ENCODE peak calls at places on chromosomes 16 and 17, in ten cellular contexts. A, C, P, N, G, B, F, Q, E and K are unnamed samples.

GRCh38 chr16:678858-679807 is 1.1 kb upstream of the STUB1 start:
- DNase-seq in A (peak), C (peak), P (peak), N (peak), G (peak), B (peak), F (peak), Q (peak), E (peak), K (peak)

GRCh38 chr16:52643006-52643405 is 96.1 kb upstream of the TOX3 start:
- DNase-seq in A (no peak), C (no peak), P (no peak), N (no peak), G (no peak), B (no peak), F (no peak), Q (no peak), E (no peak), K (no peak)

GRCh38 chr16:87856796-87857228 is 12.5 kb downstream of the SLC7A5 start:
- DNase-seq in A (no peak), C (no peak), P (no peak), N (no peak), G (no peak), B (no peak), F (no peak), Q (no peak), E (no peak), K (no peak)

GRCh38 chr16:86142801-86143236 is 243.9 kb downstream of the IRF8 start:
- DNase-seq in A (no peak), C (no peak), P (no peak), N (no peak), G (no peak), B (peak), F (no peak), Q (no peak), E (no peak), K (no peak)

GRCh38 chr17:80829166-80829813 is 162.4 kb upstream of the CHMP6 start:
- DNase-seq in A (no peak), C (no peak), P (no peak), N (no peak), G (no peak), B (no peak), F (no peak), Q (no peak), E (no peak), K (no peak)

GRCh38 chr17:1060991-1061390 is 64.1 kb downstream of the TIMM22 start:
- DNase-seq in A (no peak), C (peak), P (peak), N (no peak), G (no peak), B (peak), F (no peak), Q (peak), E (no peak), K (no peak)

GRCh38 chr17:489758-490329 is 137.2 kb upstream of the RPH3AL start:
- DNase-seq in A (peak), C (no peak), P (no peak), N (peak), G (peak), B (peak), F (peak), Q (peak), E (peak), K (peak)

GRCh38 chr16:57106767-57107166 is 14.4 kb downstream of the CPNE2 start:
- DNase-seq in A (no peak), C (no peak), P (peak), N (no peak), G (no peak), B (no peak), F (peak), Q (no peak), E (no peak), K (no peak)

GRCh38 chr16:89506791-89507191 is 1.4 kb upstream of the SPG7 start:
- DNase-seq in A (no peak), C (no peak), P (no peak), N (no peak), G (no peak), B (peak), F (no peak), Q (no peak), E (no peak), K (no peak)

GRCh38 chr16:48384982-48385271 is 286 bp downstream of the SIAH1 start:
- DNase-seq in A (peak), C (no peak), P (no peak), N (no peak), G (no peak), B (peak), F (peak), Q (no peak), E (peak), K (no peak)

GRCh38 chr16:27106305-27106704 is 39.6 kb downstream of the C16orf82 start:
- DNase-seq in A (no peak), C (no peak), P (no peak), N (no peak), G (no peak), B (no peak), F (no peak), Q (no peak), E (no peak), K (no peak)

GRCh38 chr17:56876766-56877179 is 37.1 kb downstream of the TRIM25 start:
- DNase-seq in A (no peak), C (no peak), P (no peak), N (no peak), G (no peak), B (no peak), F (no peak), Q (no peak), E (no peak), K (no peak)
- TF ChIP-seq CTCF in A (no peak), C (no peak), P (no peak), N (no peak), G (no peak), B (no peak), F (no peak), Q (no peak), E (no peak), K (no peak)

GRCh38 chr16:28882476-28883180 is 4.3 kb downstream of the ATP2A1 start:
- DNase-seq in A (no peak), C (no peak), P (no peak), N (no peak), G (no peak), B (no peak), F (no peak), Q (no peak), E (peak), K (peak)
- TF ChIP-seq CTCF in A (no peak), C (no peak), P (no peak), N (no peak), G (no peak), B (no peak), F (no peak), Q (no peak), E (no peak), K (no peak)

DNA sequence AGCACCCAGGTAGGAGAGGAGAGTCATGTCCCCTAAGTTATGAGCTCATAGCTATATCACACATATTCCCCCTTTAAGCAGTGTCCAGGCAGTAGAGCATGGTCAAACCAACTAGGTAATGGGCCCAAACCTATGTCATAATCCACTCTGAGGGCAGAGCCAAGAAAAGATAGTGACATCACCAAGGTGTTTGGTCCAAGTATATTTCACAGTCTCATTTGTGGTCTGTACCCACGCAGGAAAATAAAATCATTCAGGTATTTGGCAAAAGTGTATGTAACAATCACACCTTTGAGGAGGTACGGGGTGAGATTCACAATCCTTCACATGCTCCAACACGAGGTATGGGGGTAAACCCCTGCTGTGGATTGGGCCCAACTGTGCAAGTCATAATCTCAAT is 2112.8 kb downstream of the TP53TG3F start:
- DNase-seq in A (no peak), C (no peak), P (no peak), N (no peak), G (no peak), B (no peak), F (no peak), Q (no peak), E (no peak), K (no peak)
- TF ChIP-seq CTCF in A (no peak), C (no peak), P (no peak), N (no peak), G (no peak), B (no peak), F (no peak), Q (no peak), E (no peak), K (no peak)

GRCh38 chr17:17680477-17681186 is 626 bp upstream of the RAI1 start:
- DNase-seq in A (no peak), C (no peak), P (no peak), N (no peak), G (no peak), B (no peak), F (no peak), Q (no peak), E (no peak), K (no peak)
- TF ChIP-seq CTCF in A (no peak), C (no peak), P (no peak), N (no peak), G (no peak), B (no peak), F (no peak), Q (no peak), E (no peak), K (no peak)

GRCh38 chr17:56230660-56231059 is 77.4 kb downstream of the ANKFN1 start:
- DNase-seq in A (no peak), C (peak), P (no peak), N (no peak), G (no peak), B (peak), F (no peak), Q (no peak), E (no peak), K (no peak)

DNA sequence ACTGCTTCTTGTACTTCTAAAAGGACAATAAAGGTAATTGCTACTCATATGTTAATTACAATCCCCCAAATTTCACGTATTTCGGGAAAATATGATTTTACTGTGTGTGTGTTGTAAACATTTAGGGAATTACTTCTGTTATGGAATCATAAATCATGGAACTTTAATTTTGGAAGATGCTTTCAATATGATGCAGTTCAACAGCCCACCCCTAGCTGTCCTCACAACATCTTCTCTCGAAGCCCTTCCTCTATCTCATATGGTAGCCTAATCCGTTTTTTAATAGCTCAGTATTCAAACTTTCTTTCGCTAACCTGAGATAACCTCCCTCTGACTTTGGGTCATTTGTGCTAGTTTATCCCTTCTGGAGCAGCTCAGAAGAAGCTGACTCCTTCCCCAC is 78.4 kb downstream of the ANKFN1 start:
- DNase-seq in A (no peak), C (no peak), P (no peak), N (no peak), G (no peak), B (no peak), F (no peak), Q (no peak), E (no peak), K (no peak)
- TF ChIP-seq CTCF in A (no peak), C (no peak), P (no peak), N (no peak), G (no peak), B (no peak), F (peak), Q (no peak), E (no peak), K (no peak)

GRCh38 chr17:67018429-67019125 is 25.8 kb upstream of the CACNG1 start:
- DNase-seq in A (no peak), C (no peak), P (no peak), N (no peak), G (peak), B (no peak), F (peak), Q (no peak), E (no peak), K (no peak)
- TF ChIP-seq CTCF in A (no peak), C (no peak), P (no peak), N (no peak), G (no peak), B (no peak), F (no peak), Q (no peak), E (no peak), K (no peak)

GRCh38 chr17:63116228-63116627 is 150.2 kb downstream of the TANC2 start:
- DNase-seq in A (no peak), C (no peak), P (no peak), N (no peak), G (no peak), B (no peak), F (peak), Q (no peak), E (no peak), K (no peak)

GRCh38 chr17:63117431-63117830 is 151.4 kb downstream of the TANC2 start:
- DNase-seq in A (no peak), C (no peak), P (no peak), N (no peak), G (no peak), B (no peak), F (no peak), Q (no peak), E (no peak), K (no peak)

GRCh38 chr17:63113167-63113566 is 147.1 kb downstream of the TANC2 start:
- DNase-seq in A (no peak), C (no peak), P (no peak), N (no peak), G (no peak), B (no peak), F (no peak), Q (no peak), E (no peak), K (no peak)

GRCh38 chr17:63120406-63120805 is 154.4 kb downstream of the TANC2 start:
- DNase-seq in A (no peak), C (no peak), P (no peak), N (no peak), G (no peak), B (peak), F (no peak), Q (no peak), E (no peak), K (no peak)

GRCh38 chr17:63116967-63117366 is 150.9 kb downstream of the TANC2 start:
- DNase-seq in A (no peak), C (no peak), P (no peak), N (no peak), G (peak), B (peak), F (peak), Q (no peak), E (peak), K (no peak)
- TF ChIP-seq CTCF in A (no peak), C (no peak), P (no peak), N (no peak), G (no peak), B (no peak), F (no peak), Q (no peak), E (no peak), K (no peak)

DNA sequence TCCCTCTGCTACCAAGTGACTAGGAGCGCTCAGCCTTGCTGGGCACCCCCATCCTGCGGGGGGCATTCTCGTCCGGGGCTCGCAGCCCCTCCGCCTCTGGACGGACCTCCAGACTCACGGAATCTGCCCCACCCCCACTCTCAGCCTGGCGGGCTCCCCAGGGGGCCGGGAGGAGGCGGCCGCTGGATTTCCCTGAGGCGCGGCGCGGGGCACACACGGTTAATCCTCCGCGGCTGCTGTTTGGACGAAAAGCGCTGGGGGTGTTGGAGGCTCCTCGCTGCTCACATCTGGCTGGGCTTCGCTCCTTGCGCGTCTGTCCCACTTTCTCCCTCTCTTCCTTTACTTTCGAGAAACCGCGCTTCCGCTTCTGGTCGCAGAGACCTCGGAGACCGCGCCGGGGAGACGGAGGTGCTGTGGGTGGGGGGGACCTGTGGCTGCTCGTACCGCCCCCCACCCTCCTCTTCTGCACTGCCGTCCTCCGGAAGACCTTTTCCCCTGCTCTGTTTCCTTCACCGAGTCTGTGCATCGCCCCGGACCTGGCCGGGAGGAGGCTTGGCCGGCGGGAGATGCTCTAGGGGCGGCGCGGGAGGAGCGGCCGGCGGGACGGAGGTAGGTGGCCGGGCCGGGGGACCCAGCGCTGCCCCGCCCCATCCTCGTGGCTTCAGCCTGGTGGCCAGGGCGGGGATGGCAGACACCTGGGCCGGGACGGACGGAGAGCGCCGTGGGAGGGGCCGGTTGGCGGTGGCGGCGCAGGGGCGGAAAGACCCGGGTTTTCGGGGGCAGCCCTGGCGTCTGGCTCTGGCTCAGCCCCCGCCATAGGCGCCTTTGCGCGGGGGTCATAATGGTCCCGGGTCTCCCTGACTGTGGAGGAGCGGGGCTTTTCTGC is at the start of gene C1QTNF1:
- DNase-seq in A (peak), C (no peak), P (no peak), N (no peak), G (peak), B (no peak), F (peak), Q (no peak), E (peak), K (peak)
- TF ChIP-seq CTCF in A (peak), C (no peak), P (peak), N (no peak), G (peak), B (no peak), F (no peak), Q (no peak), E (peak), K (peak)

GRCh38 chr16:76656951-76657498 is 379.8 kb downstream of the CNTNAP4 start:
- DNase-seq in A (no peak), C (no peak), P (no peak), N (no peak), G (no peak), B (no peak), F (peak), Q (no peak), E (no peak), K (no peak)

GRCh38 chr16:76650579-76650978 is 373.4 kb downstream of the CNTNAP4 start:
- DNase-seq in A (no peak), C (no peak), P (no peak), N (no peak), G (no peak), B (no peak), F (no peak), Q (no peak), E (no peak), K (no peak)

GRCh38 chr16:76654421-76654820 is 377.2 kb downstream of the CNTNAP4 start:
- DNase-seq in A (no peak), C (no peak), P (no peak), N (no peak), G (no peak), B (no peak), F (no peak), Q (no peak), E (no peak), K (no peak)

DNA sequence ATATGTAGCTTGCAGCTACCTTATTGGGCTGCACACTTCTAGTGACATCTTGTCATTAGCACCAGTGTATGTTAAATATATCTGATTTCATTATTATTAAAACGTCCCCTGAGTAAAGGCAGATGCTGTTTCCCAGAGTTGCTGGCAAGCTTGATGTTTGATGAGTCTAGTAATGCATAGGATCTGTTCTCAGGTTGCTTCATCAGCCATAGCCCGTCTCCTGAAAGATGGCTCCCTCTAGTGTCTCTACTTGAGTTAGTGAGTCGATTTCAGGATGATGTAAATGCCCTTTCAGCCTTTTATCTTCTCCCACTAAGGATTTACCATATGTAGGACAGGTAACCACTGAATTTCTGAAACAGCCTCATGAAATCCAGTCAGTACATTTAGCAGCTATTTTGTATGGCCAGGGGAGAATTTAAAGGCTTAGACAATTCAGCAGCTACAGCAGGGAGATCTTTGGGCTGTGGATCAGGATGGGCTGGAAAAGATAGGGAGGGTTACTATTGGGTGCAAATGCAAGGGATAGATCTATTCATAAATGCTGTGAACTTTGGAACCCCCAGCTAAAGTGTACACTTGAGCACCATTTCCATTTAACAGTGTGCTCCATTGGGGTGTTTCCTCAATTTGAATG is 376.3 kb downstream of the CNTNAP4 start:
- DNase-seq in A (peak), C (no peak), P (no peak), N (no peak), G (no peak), B (peak), F (peak), Q (no peak), E (peak), K (peak)
- TF ChIP-seq CTCF in A (peak), C (no peak), P (no peak), N (peak), G (peak), B (no peak), F (peak), Q (no peak), E (peak), K (peak)